ENCODE peak calls at places on chromosomes 7 and 10, in seven cellular contexts. P is stimulated activated CD4-positive, alpha-beta T cell treated with anti-CD3 and anti-CD28 coated beads, Interleukin-1b, Interleukin-23, amount 100 ng/mL, for 4 hours; Q is activated CD4-positive, alpha-beta T cell treated with anti-CD3 and anti-CD28 coated beads, Interleukin-2, amount 10 ng/mL, durations not matched to agents 7 days and 5 days; Z is AG09319; L is WTC11; H is nucleus accumbens; J is right cardiac atrium. W is an unnamed sample.
A peak's percentile ranks its signal among the peaks of the same experiment; 100 is the strongest.

GRCh38 chr7:82810558-82811259 is 352.0 kb downstream of the PCLO start:
- DNase-seq in P (no peak), Q (no peak), Z (peak; percentile 72), L (no peak), H (no peak), J (no peak), W (no peak)

GRCh38 chr7:158282461-158283001 is 305.1 kb downstream of the PTPRN2 start:
- DNase-seq in P (no peak), Q (no peak), Z (no peak), L (no peak), H (no peak), J (no peak), W (no peak)

GRCh38 chr10:110172155-110172554 is 35.2 kb upstream of the MXI1 start:
- DNase-seq in P (no peak), Q (no peak), Z (no peak), L (no peak), H (no peak), J (no peak), W (no peak)

GRCh38 chr10:121002586-121003205 is 151.5 kb downstream of the WDR11 start:
- DNase-seq in P (no peak), Q (no peak), Z (no peak), L (no peak), H (no peak), J (no peak), W (no peak)

GRCh38 chr7:69256634-69257081 is 341.6 kb upstream of the AUTS2 start:
- DNase-seq in P (no peak), Q (no peak), Z (no peak), L (no peak), H (peak; percentile 2), J (peak; percentile 74), W (peak; percentile 17)

GRCh38 chr7:153423190-153423549 is 629.0 kb upstream of the DPP6 start:
- DNase-seq in P (no peak), Q (no peak), Z (no peak), L (no peak), H (no peak), J (no peak), W (no peak)

GRCh38 chr10:81920213-81920829 is 45.3 kb downstream of the NRG3 start:
- DNase-seq in P (no peak), Q (no peak), Z (no peak), L (peak; percentile 51), H (no peak), J (no peak), W (no peak)

GRCh38 chr7:51263631-51264484 is 52.8 kb downstream of the COBL start:
- DNase-seq in P (no peak), Q (no peak), Z (no peak), L (no peak), H (no peak), J (peak; percentile 37), W (no peak)

GRCh38 chr10:23016636-23017035 is 78.7 kb upstream of the MSRB2 start:
- DNase-seq in P (no peak), Q (no peak), Z (no peak), L (no peak), H (no peak), J (no peak), W (no peak)

GRCh38 chr10:4532467-4532866 is 293.5 kb upstream of the AKR1E2 start:
- DNase-seq in P (no peak), Q (no peak), Z (no peak), L (no peak), H (no peak), J (no peak), W (no peak)

GRCh38 chr7:156111-157007 is 36.0 kb upstream of the FAM20C start:
- DNase-seq in P (no peak), Q (no peak), Z (no peak), L (no peak), H (no peak), J (no peak), W (no peak)

GRCh38 chr10:70672993-70673928 is 955 bp downstream of the ADAMTS14 start:
- DNase-seq in P (no peak), Q (no peak), Z (peak; percentile 75), L (no peak), H (no peak), J (peak; percentile 75), W (no peak)

GRCh38 chr10:79333513-79333912 is 13.8 kb upstream of the PPIF start:
- DNase-seq in P (no peak), Q (no peak), Z (no peak), L (no peak), H (no peak), J (no peak), W (no peak)

GRCh38 chr10:110498982-110499795 is 1.5 kb downstream of the DUSP5 start:
- DNase-seq in P (no peak), Q (peak; percentile 54), Z (no peak), L (peak; percentile 48), H (no peak), J (peak; percentile 65), W (no peak)

GRCh38 chr7:141304291-141304690 is 230.4 kb downstream of the TMEM178B start:
- DNase-seq in P (no peak), Q (no peak), Z (no peak), L (no peak), H (no peak), J (no peak), W (no peak)

GRCh38 chr10:90912176-90912575 is 8.7 kb downstream of the ANKRD1 start:
- DNase-seq in P (no peak), Q (no peak), Z (no peak), L (no peak), H (no peak), J (no peak), W (no peak)

GRCh38 chr10:96283351-96283750 is 12.0 kb upstream of the BLNK start:
- DNase-seq in P (no peak), Q (no peak), Z (no peak), L (no peak), H (no peak), J (no peak), W (no peak)

GRCh38 chr7:137590071-137590470 is 246.5 kb upstream of the PTN start:
- DNase-seq in P (no peak), Q (no peak), Z (no peak), L (no peak), H (no peak), J (no peak), W (no peak)

GRCh38 chr7:5780801-5781496 is 514 bp downstream of the RNF216 start:
- DNase-seq in P (peak; percentile 9), Q (peak; percentile 38), Z (no peak), L (peak; percentile 42), H (peak; percentile 19), J (peak; percentile 78), W (no peak)

GRCh38 chr7:130242198-130243014 is 24.3 kb upstream of the CPA2 start:
- DNase-seq in P (peak; percentile 30), Q (peak; percentile 51), Z (peak; percentile 7), L (peak; percentile 81), H (no peak), J (peak; percentile 83), W (no peak)

GRCh38 chr10:42367532-42368230 is 270.7 kb downstream of the ZNF33B start:
- DNase-seq in P (no peak), Q (peak; percentile 10), Z (peak; percentile 91), L (peak; percentile 83), H (peak; percentile 90), J (peak; percentile 94), W (peak; percentile 82)

W was measured in anterior cingulate cortex.